ENCODE peak calls at places on chromosomes 4 and X, in four cellular contexts. W is Peyer's patch; I is CD8-positive, alpha-beta T cell; N is adrenal gland. F is an unnamed sample. For H3K36me3, the result is how much of the 10 kb centered on the place peaks cover.

GRCh38 chr4:160831165-160831922 is 1332.5 kb downstream of the FSTL5 start:
- DNase-seq in W (no peak), N (no peak), I (no peak), F (no peak)

GRCh38 chrX:120310861-120311631 is at the start of gene TMEM255A:
- DNase-seq in I (no peak), W (peak), N (no peak), F (no peak)

GRCh38 chrX:29295987-29296680 is 708.9 kb downstream of the IL1RAPL1 start:
- DNase-seq in I (no peak), N (no peak), W (no peak), F (no peak)

GRCh38 chrX:129749069-129749468 is 10.3 kb downstream of the XPNPEP2 start:
- DNase-seq in N (no peak), I (no peak), W (no peak), F (no peak)

GRCh38 chrX:85569096-85569495 is 189.6 kb upstream of the POF1B start:
- DNase-seq in W (no peak), N (no peak), I (no peak), F (no peak)

GRCh38 chrX:10416424-10416823 is 204.0 kb downstream of the MID1 start:
- DNase-seq in I (no peak), N (no peak), W (no peak), F (no peak)

GRCh38 chr4:108466936-108467902 is 153.2 kb upstream of the RPL34 start:
- DNase-seq in W (no peak), I (no peak), N (peak), F (peak)

GRCh38 chr4:70833701-70834100 is 6.0 kb downstream of the GRSF1 start:
- DNase-seq in I (no peak), W (no peak), N (no peak), F (no peak)

GRCh38 chrX:133838761-133839676 is 146.4 kb downstream of the GPC3 start:
- DNase-seq in W (peak), I (peak), N (peak), F (peak)

GRCh38 chrX:56800307-56800706 is 71.3 kb downstream of the NBDY start:
- DNase-seq in N (no peak), W (no peak), I (no peak), F (no peak)

GRCh38 chrX:12771445-12772069 is 19.7 kb upstream of the PRPS2 start:
- DNase-seq in N (no peak), W (peak), I (peak), F (peak)

GRCh38 chr4:31647776-31648175 is 927.6 kb downstream of the PCDH7 start:
- DNase-seq in N (no peak), I (no peak), W (no peak), F (no peak)

GRCh38 chr4:68324509-68325262 is 25.2 kb downstream of the YTHDC1 start:
- DNase-seq in N (no peak), I (no peak), W (no peak), F (no peak)

GRCh38 chr4:119025916-119026661 is 109.5 kb upstream of the MYOZ2 start:
- DNase-seq in W (peak), I (no peak), N (peak), F (no peak)

GRCh38 chrX:45007598-45007997 is 134.6 kb downstream of the KDM6A start:
- DNase-seq in N (no peak), I (no peak), W (no peak), F (no peak)
- H3K36me3 ChIP-seq in N (under half), I (under half), W (under half), F (under half)

GRCh38 chr4:94722270-94722669 is 35.5 kb upstream of the BMPR1B start:
- DNase-seq in W (no peak), N (no peak), I (no peak), F (no peak)

GRCh38 chr4:94728056-94728766 is 29.5 kb upstream of the BMPR1B start:
- DNase-seq in I (no peak), W (no peak), N (no peak), F (no peak)

GRCh38 chr4:94722748-94723147 is 35.0 kb upstream of the BMPR1B start:
- DNase-seq in W (no peak), N (no peak), I (no peak), F (no peak)

GRCh38 chr4:94724016-94724415 is 33.7 kb upstream of the BMPR1B start:
- DNase-seq in I (no peak), N (no peak), W (no peak), F (no peak)

DNA sequence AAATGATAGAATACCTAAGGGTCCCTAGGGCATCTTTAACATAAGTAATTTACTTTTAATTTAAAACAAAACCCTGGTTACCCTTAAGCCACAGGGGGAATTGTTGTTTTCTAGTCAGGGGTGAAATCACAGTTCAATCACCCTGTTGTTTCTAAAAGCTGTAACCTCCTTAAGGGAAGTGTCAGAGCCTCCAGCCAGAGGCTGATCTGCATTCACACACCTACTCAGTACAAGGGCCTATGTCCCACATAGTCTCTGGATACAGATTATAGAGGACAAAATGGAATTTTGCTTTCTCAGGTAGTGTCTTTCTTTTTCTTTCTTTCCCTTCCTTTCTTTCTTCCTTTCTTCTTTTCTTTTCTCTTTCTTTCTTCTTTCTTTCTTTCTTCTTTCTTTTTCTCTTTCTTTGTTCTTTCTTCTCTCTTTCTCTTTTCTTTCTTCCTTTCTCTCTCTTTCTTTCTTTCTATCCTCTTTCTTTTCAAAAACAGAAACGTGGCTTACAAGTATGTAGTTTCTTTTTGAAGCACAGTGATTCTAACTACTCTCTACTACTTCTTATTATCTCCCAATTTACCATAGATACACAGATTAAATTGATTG is 31.1 kb upstream of the BMPR1B start:
- DNase-seq in N (no peak), I (no peak), W (no peak), F (no peak)
- H3K27ac ChIP-seq in N (no peak), I (no peak), W (no peak), F (no peak)

DNA sequence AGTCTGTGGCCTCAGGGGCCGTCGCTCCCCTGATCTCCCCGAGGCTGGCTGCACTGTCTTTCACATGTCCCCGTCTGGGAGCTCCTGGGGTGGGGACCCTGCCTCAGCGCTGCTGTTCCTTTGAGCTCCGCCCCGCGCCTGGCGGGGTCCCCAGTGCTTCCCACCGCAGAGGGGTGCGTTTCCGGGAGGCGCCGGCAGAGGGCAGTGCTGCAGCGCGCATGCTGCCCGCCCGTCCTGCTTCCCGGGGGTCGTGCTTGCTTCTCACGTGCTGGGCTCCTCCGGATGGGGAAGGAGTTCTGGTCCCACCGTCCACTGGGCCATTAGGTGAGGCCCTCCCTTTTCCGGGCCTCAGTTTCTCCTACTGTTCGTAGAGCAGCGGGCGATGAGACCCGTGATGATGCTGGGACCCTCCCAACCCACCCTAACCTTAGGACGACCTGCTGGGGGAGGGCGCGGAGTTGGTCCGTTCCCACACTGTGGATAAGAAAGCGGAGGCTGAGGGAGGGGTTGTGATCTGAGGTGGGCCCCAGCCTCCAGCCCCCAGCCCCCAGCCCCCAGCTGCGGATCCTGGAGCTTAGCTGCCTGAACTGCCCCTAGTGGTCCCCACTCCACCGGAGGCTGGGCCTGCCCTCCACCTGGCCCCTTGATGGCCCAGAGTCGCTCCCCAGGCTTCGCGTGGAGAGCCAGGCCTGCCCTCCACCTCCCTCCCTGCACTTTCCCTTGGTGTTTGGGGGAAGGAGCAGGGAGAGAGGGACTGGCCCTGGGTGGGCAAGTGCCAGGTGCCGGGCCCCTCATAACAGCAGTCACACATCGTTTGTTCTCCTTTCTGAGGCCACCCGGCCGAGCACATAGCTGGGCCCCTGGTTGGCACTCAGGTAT is 15.3 kb downstream of the CPZ start:
- DNase-seq in N (no peak), I (peak), W (peak), F (no peak)
- H3K36me3 ChIP-seq in N (under half), I (under half), W (under half), F (under half)

GRCh38 chr4:113447061-113447460 is 314.5 kb downstream of the CAMK2D start:
- DNase-seq in I (no peak), W (no peak), N (no peak), F (no peak)

GRCh38 chr4:113446019-113446418 is 315.5 kb downstream of the CAMK2D start:
- DNase-seq in W (no peak), N (no peak), I (no peak), F (no peak)

GRCh38 chr4:113445286-113445685 is 316.3 kb downstream of the CAMK2D start:
- DNase-seq in I (no peak), N (peak), W (peak), F (no peak)

GRCh38 chr4:113449407-113449974 is 312.0 kb downstream of the CAMK2D start:
- DNase-seq in N (no peak), W (no peak), I (no peak), F (no peak)

DNA sequence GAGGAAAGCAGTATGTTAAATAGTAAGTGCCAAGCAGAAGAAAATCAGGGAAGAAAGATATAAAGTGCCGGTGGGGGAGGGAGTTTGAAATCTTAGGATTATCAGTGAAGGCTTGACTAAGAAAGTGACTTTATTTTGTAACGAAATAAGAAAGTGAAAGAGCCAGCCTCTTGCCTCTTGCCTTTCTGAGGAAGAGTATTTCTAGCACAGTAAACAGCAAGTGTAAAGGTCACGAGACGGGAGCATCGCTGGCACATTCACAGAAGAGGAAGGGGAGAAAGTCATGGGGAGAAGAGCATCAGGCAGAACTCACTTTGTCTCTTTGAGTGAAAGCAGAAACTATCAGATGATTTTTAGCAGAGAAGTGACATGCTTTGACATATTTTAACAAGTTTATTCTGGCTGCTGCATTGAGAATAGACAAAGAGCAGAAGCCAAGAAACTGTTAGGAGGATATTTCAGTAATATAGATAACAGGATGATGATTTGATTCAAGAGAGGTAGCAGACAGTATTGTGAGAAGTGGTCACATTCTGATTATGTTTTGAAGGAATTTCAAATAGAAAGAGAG is 313.8 kb downstream of the CAMK2D start:
- DNase-seq in W (peak), I (no peak), N (peak), F (no peak)
- H3K27ac ChIP-seq in W (peak), I (no peak), N (no peak), F (no peak)

DNA sequence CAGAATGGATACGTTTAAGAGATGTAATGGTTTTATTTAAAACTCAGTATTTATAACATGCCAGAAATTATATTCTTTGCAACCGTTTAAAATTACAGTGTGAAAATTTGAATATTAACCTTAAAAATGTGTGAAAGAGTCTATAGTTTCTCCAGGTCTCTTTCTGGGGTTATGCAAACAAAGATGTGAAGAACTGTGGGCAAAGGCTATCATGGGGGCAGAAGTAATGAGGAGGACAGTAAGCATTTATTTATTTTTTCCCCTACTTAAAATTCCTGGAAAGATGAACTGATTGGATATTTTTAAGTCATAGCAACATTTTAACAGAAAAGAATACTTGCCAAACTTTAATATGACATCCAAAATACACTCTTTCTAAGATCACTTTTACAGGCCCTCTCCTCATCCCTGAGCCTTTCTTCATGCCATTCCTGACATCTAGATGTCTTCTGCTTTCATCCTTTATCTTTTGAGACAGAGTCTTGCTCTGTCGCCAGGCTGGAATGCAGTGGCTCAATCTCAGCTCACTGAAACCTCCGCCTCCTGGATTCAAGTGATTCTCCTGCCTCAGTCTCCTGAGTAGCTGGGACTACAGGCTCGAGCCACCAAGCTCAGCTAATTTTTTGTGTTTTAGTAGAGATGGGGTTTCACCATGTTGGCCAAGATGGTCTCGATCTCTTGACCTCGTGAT is 46.1 kb downstream of the TMEM131L start:
- DNase-seq in N (no peak), W (no peak), I (no peak), F (no peak)
- H3K36me3 ChIP-seq in N (under half), W (under half), I (under half), F (under half)

GRCh38 chrX:67781132-67781531 is 237.3 kb downstream of the AR start:
- DNase-seq in N (peak), I (no peak), W (no peak), F (no peak)

GRCh38 chrX:67779099-67779498 is 235.3 kb downstream of the AR start:
- DNase-seq in I (no peak), W (no peak), N (no peak), F (no peak)

GRCh38 chrX:67784712-67785111 is 240.9 kb downstream of the AR start:
- DNase-seq in I (no peak), W (no peak), N (no peak), F (no peak)

GRCh38 chrX:67777148-67777547 is 233.3 kb downstream of the AR start:
- DNase-seq in N (no peak), W (no peak), I (no peak), F (no peak)

DNA sequence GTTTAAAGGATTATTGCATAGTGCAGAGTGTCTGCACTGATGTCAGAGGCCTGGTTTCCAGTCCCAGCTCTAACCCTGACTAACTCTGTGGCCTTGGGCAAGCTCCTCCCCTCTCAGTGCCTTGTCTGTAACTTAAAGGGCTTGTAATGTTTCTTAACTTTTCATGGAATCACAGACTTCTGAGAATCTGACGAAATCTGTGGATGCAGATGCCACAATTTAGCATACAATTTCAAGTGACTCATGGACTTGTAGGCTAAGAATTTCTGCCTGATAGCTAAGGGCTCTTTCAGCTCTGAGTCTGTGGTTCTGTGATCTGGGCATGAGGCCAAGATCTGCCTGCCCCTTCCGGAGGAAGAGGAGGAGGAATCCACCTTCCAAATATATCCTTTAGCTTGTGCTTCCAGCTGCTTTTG is 236.9 kb downstream of the AR start:
- DNase-seq in I (no peak), W (peak), N (peak), F (no peak)
- H3K27ac ChIP-seq in I (no peak), W (peak), N (no peak), F (no peak)

GRCh38 chrX:71296806-71297205 is 4.7 kb upstream of the ITGB1BP2 start:
- DNase-seq in I (no peak), N (no peak), W (no peak), F (no peak)
- H3K36me3 ChIP-seq in I (under half), N (under half), W (half or more), F (half or more)

DNA sequence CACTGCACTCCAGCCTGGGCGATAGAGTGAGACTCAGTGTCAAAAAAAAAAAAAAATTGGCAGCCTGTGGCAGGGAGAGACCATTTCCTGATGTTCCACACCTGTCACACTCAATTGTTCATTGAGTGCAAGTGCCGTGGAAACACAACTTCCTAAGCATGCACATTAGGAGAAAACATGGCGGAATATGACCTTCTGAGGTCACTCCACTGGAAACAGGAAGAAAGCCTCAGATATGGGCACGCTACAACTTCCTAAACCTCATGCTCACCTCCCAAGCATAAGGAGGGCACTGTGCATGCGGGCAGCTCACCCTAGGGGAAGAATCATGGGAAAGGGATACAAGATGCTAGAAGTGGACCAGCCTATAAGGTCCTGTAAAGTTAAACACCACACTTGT is 28.5 kb upstream of the CD99 start:
- DNase-seq in I (no peak), N (no peak), W (no peak), F (no peak)
- H3K27ac ChIP-seq in I (no peak), N (no peak), W (no peak), F (no peak)

GRCh38 chr4:82918091-82918490 is 17.6 kb downstream of the THAP9 start:
- DNase-seq in W (no peak), N (no peak), I (no peak), F (no peak)

GRCh38 chr4:82909326-82909725 is 8.8 kb downstream of the THAP9 start:
- DNase-seq in W (no peak), N (no peak), I (no peak), F (no peak)

DNA sequence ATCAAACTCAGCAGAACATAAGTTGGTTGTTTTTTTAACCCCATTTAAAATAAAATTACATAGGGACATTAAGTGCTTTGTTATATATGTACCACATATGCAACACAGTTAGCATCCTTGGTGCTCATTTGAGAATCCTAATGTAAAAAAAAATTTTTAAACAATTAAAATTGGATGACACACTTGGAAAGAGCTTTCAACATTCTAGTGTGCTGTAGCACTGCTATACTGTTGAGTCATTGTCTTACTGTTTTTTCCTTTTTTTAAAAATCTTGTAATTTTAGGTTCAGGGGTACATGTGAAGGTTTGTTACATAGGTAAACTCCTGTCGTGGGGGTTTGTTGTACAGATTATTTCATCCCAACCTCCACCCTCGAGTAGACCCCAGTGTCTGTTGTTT is 12.8 kb downstream of the THAP9 start:
- DNase-seq in W (no peak), I (no peak), N (no peak), F (no peak)
- H3K36me3 ChIP-seq in W (under half), I (under half), N (under half), F (under half)

GRCh38 chr4:82866706-82867385 is 24.1 kb downstream of the SEC31A start:
- DNase-seq in I (no peak), N (no peak), W (no peak), F (no peak)
- H3K27ac ChIP-seq in I (no peak), N (no peak), W (peak), F (peak)